ENCODE peak calls at places on chromosomes 3 and 15, in five cellular contexts. X, I, W, M and R are unnamed samples.

GRCh38 chr3:48403533-48404439 is 26.1 kb downstream of the PLXNB1 start:
- DNase-seq in W (no peak), I (no peak), X (no peak), M (peak), R (no peak)

GRCh38 chr3:152656207-152657001 is 178.5 kb upstream of the P2RY1 start:
- DNase-seq in X (no peak), M (no peak), W (no peak), I (no peak), R (peak)

GRCh38 chr15:101397521-101398003 is 91.9 kb downstream of the PCSK6 start:
- DNase-seq in W (no peak), M (no peak), X (no peak), I (no peak), R (no peak)

GRCh38 chr3:152516195-152516594 is 247.5 kb downstream of the MBNL1 start:
- DNase-seq in I (no peak), M (no peak), W (no peak), X (no peak), R (no peak)

GRCh38 chr3:129161860-129162271 is 1.0 kb upstream of the ISY1 start:
- DNase-seq in M (peak), X (no peak), I (no peak), W (peak), R (peak)

GRCh38 chr3:128229077-128229837 is 76.0 kb downstream of the EEFSEC start:
- DNase-seq in X (no peak), W (no peak), I (no peak), M (no peak), R (no peak)

GRCh38 chr3:120855665-120856437 is 52.2 kb upstream of the STXBP5L start:
- DNase-seq in X (no peak), M (no peak), I (no peak), W (peak), R (peak)

GRCh38 chr3:187986514-187986934 is 167.4 kb upstream of the LPP start:
- DNase-seq in X (no peak), I (no peak), M (peak), W (no peak), R (peak)

GRCh38 chr15:91897585-91898372 is 44.3 kb downstream of the SLCO3A1 start:
- DNase-seq in W (no peak), I (no peak), M (no peak), X (no peak), R (no peak)

GRCh38 chr3:143314291-143315093 is 194.9 kb downstream of the CHST2 start:
- DNase-seq in I (no peak), M (no peak), X (no peak), W (no peak), R (no peak)

GRCh38 chr3:191328963-191329653 is at the start of gene CCDC50:
- DNase-seq in X (peak), W (peak), M (peak), I (peak), R (peak)

GRCh38 chr15:90064931-90065681 is 37.2 kb downstream of the IDH2 start:
- DNase-seq in W (peak), M (no peak), I (no peak), X (no peak), R (peak)